ENCODE peak calls at places on chromosomes 12 and 14, in eight cellular contexts. B is activated gamma-delta T cell; Q is stromal cell of bone marrow; G is CD8-positive, alpha-beta memory T cell; L is effector memory CD8-positive, alpha-beta T cell; W is HS-5; F is NCI-H460; U is A549. J is an unnamed sample.

GRCh38 chr14:94341654-94342333 is 18.7 kb upstream of the SERPINA6 start:
- DNase-seq in U (no peak), L (no peak), F (no peak), G (no peak), W (no peak), Q (peak), B (no peak), J (peak)

GRCh38 chr12:69733638-69734037 is 5.0 kb upstream of the RAB3IP start:
- DNase-seq in L (no peak), W (no peak), G (no peak), B (no peak), Q (no peak), U (no peak), F (no peak), J (no peak)

GRCh38 chr12:32115404-32116104 is 8.9 kb downstream of the BICD1 start:
- DNase-seq in G (no peak), Q (peak), B (no peak), L (no peak), W (peak), F (peak), U (peak), J (peak)

GRCh38 chr14:99093532-99094517 is 178.2 kb downstream of the BCL11B start:
- DNase-seq in W (no peak), U (no peak), B (no peak), F (no peak), L (no peak), G (no peak), Q (no peak), J (no peak)

GRCh38 chr12:43288666-43289065 is 263.3 kb downstream of the ADAMTS20 start:
- DNase-seq in W (no peak), U (no peak), L (no peak), Q (no peak), B (no peak), F (no peak), G (no peak), J (no peak)

GRCh38 chr12:68630050-68630449 is 19.4 kb downstream of the RAP1B start:
- DNase-seq in F (no peak), B (no peak), G (no peak), L (no peak), W (no peak), Q (no peak), U (no peak), J (no peak)

GRCh38 chr14:69896972-69897371 is 17.8 kb downstream of the SMOC1 start:
- DNase-seq in U (no peak), G (no peak), W (no peak), L (no peak), B (no peak), F (no peak), Q (no peak), J (no peak)

GRCh38 chr14:72420749-72421452 is 473.0 kb downstream of the DPF3 start:
- DNase-seq in U (peak), F (peak), L (peak), W (no peak), Q (peak), G (peak), B (no peak), J (peak)

GRCh38 chr14:70811578-70811977 is 2.3 kb upstream of the MAP3K9 start:
- DNase-seq in F (no peak), B (no peak), U (no peak), Q (no peak), G (no peak), L (no peak), W (no peak), J (no peak)

GRCh38 chr12:89157413-89157812 is 194.9 kb downstream of the DUSP6 start:
- DNase-seq in Q (no peak), G (no peak), L (no peak), F (no peak), U (no peak), W (no peak), B (no peak), J (peak)

GRCh38 chr14:86088156-86088555 is 558.2 kb downstream of the FLRT2 start:
- DNase-seq in L (no peak), W (no peak), U (no peak), Q (no peak), G (no peak), F (no peak), B (no peak), J (no peak)

GRCh38 chr12:29070309-29070708 is 78.8 kb upstream of the FAR2 start:
- DNase-seq in F (no peak), G (no peak), U (no peak), B (no peak), L (no peak), Q (no peak), W (no peak), J (no peak)

GRCh38 chr12:818733-819132 is 66.4 kb downstream of the WNK1 start:
- DNase-seq in Q (no peak), F (no peak), L (no peak), B (no peak), U (peak), G (no peak), W (no peak), J (no peak)

GRCh38 chr14:95518045-95518751 is 1.7 kb upstream of the SYNE3 start:
- DNase-seq in W (no peak), F (no peak), L (no peak), G (no peak), U (no peak), Q (no peak), B (no peak), J (no peak)

GRCh38 chr12:108798551-108799221 is 58.7 kb downstream of the SSH1 start:
- DNase-seq in G (no peak), Q (no peak), L (no peak), U (no peak), W (peak), B (no peak), F (no peak), J (no peak)

J was measured in DMS53.